ENCODE peak calls at places on chromosomes 16 and 17, in six cellular contexts. P is IMR-90, E is mammary epithelial cell, B is HCT116, V is PC-3, M is SK-N-SH. H is an unnamed sample.

GRCh38 chr17:32876414-32877163 is at the start of gene MYO1D:
- DNase-seq in P (no peak), E (peak; percentile 86), B (peak; percentile 46), V (peak; percentile 65), M (peak; percentile 73), H (peak; percentile 87)

GRCh38 chr16:12706628-12707027 is 97.1 kb downstream of the CPPED1 start:
- DNase-seq in P (no peak), E (no peak), B (no peak), V (no peak), M (no peak), H (no peak)

GRCh38 chr16:23781176-23781575 is 26.4 kb downstream of the CHP2 start:
- DNase-seq in P (no peak), E (peak; percentile 32), B (no peak), V (no peak), M (no peak), H (no peak)

GRCh38 chr16:67537270-67537635 is 8.6 kb downstream of the RIPOR1 start:
- DNase-seq in P (peak; percentile 36), E (no peak), B (no peak), V (no peak), M (peak; percentile 85), H (no peak)

GRCh38 chr17:67059372-67059771 is 15.0 kb downstream of the CACNG1 start:
- DNase-seq in P (no peak), E (no peak), B (no peak), V (no peak), M (no peak), H (no peak)

GRCh38 chr17:50129303-50129945 is 536 bp downstream of the SAMD14 start:
- DNase-seq in P (peak; percentile 57), E (no peak), B (no peak), V (no peak), M (peak; percentile 94), H (no peak)

GRCh38 chr16:90007015-90007414 is 12.2 kb downstream of the DBNDD1 start:
- DNase-seq in P (no peak), E (no peak), B (no peak), V (no peak), M (no peak), H (no peak)

GRCh38 chr17:9343513-9343912 is 232.1 kb downstream of the STX8 start:
- DNase-seq in P (peak; percentile 18), E (no peak), B (no peak), V (no peak), M (peak; percentile 24), H (no peak)

GRCh38 chr16:49701867-49702494 is 153.9 kb downstream of the ZNF423 start:
- DNase-seq in P (no peak), E (no peak), B (no peak), V (no peak), M (no peak), H (no peak)

GRCh38 chr16:88626646-88627045 is 11.7 kb upstream of the IL17C start:
- DNase-seq in P (no peak), E (no peak), B (no peak), V (no peak), M (no peak), H (no peak)

GRCh38 chr17:14310584-14310983 is 9.7 kb downstream of the HS3ST3B1 start:
- DNase-seq in P (no peak), E (peak; percentile 27), B (no peak), V (no peak), M (no peak), H (no peak)

GRCh38 chr17:49101054-49101534 is 31.5 kb upstream of the B4GALNT2 start:
- DNase-seq in P (peak; percentile 86), E (peak; percentile 94), B (peak; percentile 72), V (peak; percentile 99), M (no peak), H (no peak)

DNA sequence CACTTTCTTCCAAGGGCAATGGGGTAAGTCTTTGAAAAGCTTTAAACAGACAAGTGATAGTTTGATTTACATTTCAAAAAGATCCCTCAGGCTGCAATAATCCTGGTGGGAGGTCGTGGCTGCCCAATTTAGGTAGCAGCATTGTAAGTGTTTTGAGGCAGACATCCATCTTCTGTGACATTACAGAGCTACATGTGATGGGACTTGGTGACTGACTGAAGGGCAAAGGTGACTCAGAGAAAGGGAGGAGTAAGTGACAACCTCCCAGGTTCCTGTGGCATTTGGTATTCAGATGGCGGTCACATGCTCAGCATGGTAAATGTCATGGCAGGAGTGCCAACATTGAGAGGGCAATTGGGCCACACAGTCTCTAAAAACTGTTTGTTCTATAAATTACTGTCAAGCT is 26.5 kb downstream of the STAT3 start:
- DNase-seq in P (no peak), E (no peak), B (no peak), V (no peak), M (no peak), H (no peak)
- H3K4me2 ChIP-seq in P (no peak overlapping the region), E (no peak overlapping the region), B (peak overlapping the region; percentile 14), V (no peak overlapping the region), M (no peak overlapping the region), H (no peak overlapping the region)

GRCh38 chr17:42844271-42844670 is at the start of gene AOC2:
- DNase-seq in P (no peak), E (no peak), B (no peak), V (no peak), M (no peak), H (no peak)
- H3K9ac ChIP-seq in P (no peak within 1 kb of the TSS), E (no peak within 1 kb of the TSS), B (no peak within 1 kb of the TSS), V (no peak within 1 kb of the TSS), M (no peak within 1 kb of the TSS), H (no peak within 1 kb of the TSS)

GRCh38 chr16:85311741-85312140 is 199.5 kb upstream of the CIBAR2 start:
- DNase-seq in P (no peak), E (no peak), B (no peak), V (no peak), M (no peak), H (no peak)

GRCh38 chr16:85312642-85313540 is 200.6 kb upstream of the CIBAR2 start:
- DNase-seq in P (no peak), E (no peak), B (no peak), V (no peak), M (no peak), H (no peak)

GRCh38 chr16:85309656-85310587 is 197.7 kb upstream of the CIBAR2 start:
- DNase-seq in P (no peak), E (no peak), B (no peak), V (no peak), M (peak; percentile 68), H (no peak)

GRCh38 chr16:85312174-85312573 is 199.9 kb upstream of the CIBAR2 start:
- DNase-seq in P (no peak), E (no peak), B (no peak), V (no peak), M (no peak), H (no peak)

GRCh38 chr16:85310868-85311585 is 198.8 kb upstream of the CIBAR2 start:
- DNase-seq in P (no peak), E (no peak), B (no peak), V (no peak), M (no peak), H (no peak)
- H3K4me2 ChIP-seq in P (no peak overlapping the region), E (no peak overlapping the region), B (no peak overlapping the region), V (no peak overlapping the region), M (no peak overlapping the region), H (no peak overlapping the region)

GRCh38 chr17:82921426-82921825 is 81.6 kb upstream of the ZNF750 start:
- DNase-seq in P (no peak), E (no peak), B (no peak), V (no peak), M (no peak), H (no peak)
- H3K9ac ChIP-seq in P (no peak overlapping the region), E (no peak overlapping the region), B (no peak overlapping the region), V (no peak overlapping the region), M (no peak overlapping the region), H (no peak overlapping the region)

GRCh38 chr17:10618202-10618635 is 38.9 kb downstream of the MYH3 start:
- DNase-seq in P (peak; percentile 57), E (peak; percentile 68), B (peak; percentile 68), V (peak; percentile 83), M (peak; percentile 75), H (peak; percentile 69)

GRCh38 chr17:10614536-10615155 is 42.5 kb downstream of the MYH3 start:
- DNase-seq in P (peak; percentile 51), E (peak; percentile 18), B (peak; percentile 42), V (peak; percentile 61), M (peak; percentile 69), H (peak; percentile 33)

GRCh38 chr17:10613775-10614513 is 43.2 kb downstream of the MYH3 start:
- DNase-seq in P (peak; percentile 13), E (no peak), B (no peak), V (no peak), M (no peak), H (no peak)

GRCh38 chr17:10617120-10617505 is 40.0 kb downstream of the MYH3 start:
- DNase-seq in P (no peak), E (no peak), B (no peak), V (no peak), M (no peak), H (no peak)

DNA sequence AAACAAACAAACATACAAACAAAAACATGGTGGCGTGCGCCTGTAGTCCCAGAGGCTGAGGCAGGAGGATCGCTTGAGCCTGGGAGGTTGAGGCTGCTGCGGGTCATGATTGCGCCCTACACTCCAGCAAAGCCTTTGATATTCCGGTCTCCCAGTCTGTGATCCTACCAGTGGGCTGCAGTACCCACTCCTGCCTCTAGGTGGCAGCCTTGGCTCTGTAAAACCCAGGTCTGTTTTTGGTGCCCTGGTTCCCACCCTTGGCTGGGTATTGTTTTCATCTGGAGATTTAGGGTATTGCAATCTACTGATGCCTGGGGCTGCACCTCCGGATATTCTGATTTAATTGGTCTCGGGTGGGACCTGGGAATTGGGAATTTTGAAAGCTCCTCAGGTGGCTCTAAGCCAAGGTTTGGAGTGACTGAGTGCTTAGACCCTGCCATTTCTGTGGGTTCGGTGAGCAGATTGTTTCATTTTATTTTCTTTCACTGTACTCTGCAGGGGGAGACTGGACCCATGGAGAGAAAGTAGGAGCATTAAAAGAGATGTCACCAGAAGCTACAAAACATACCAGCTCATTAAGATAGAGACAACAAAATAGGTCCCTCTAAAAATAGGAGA is 40.5 kb downstream of the MYH3 start:
- DNase-seq in P (peak; percentile 61), E (peak; percentile 67), B (peak; percentile 83), V (peak; percentile 81), M (peak; percentile 80), H (peak; percentile 72)
- H3K4me2 ChIP-seq in P (no peak overlapping the region), E (no peak overlapping the region), B (peak overlapping the region; percentile 37), V (no peak overlapping the region), M (no peak overlapping the region), H (no peak overlapping the region)

DNA sequence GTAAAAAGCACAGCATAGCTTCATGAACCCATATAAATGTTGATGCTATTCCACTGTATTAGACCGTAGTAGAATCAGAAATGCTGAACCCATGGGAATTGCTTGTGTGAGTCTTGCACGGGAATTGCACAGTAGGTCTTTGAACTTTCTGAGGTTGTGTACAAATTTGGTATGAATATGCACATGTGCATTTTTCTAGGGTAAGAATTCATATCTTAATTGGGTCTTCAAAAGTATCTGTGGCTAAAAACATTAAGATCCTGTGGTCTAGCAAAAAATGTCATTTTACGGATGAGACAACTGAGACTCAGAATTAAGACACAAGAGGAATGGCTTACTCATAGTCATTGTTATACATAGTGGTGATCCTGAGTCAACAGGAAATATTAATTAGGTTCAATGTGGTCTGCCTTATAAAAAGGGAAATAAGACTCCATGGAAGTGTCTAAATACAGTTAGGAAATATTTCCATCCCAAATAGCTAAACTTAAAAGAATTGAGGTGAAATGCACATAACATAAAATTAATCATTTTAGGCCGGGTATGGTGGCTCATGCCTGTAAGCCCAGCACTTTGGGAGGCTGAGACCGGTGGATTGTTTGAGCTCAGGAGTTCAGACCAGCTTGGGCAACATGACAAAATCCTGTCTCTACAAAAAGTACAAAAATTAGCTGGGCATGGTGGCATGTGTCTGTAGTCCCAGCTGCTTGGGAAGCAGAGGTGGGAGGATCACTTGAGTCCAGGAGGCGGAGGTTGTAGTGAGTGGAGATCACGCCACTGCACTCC is 22.8 kb downstream of the TAOK1 start:
- DNase-seq in P (peak; percentile 78), E (peak; percentile 58), B (no peak), V (peak; percentile 43), M (no peak), H (no peak)
- H3K9ac ChIP-seq in P (no peak overlapping the region), E (no peak overlapping the region), B (no peak overlapping the region), V (no peak overlapping the region), M (no peak overlapping the region), H (no peak overlapping the region)